ENCODE peak calls at places on chromosomes 1 and 21, in nine cellular contexts. H, B, Q, W, G, J, V, C and F are unnamed samples.

GRCh38 chr1:242008788-242009500 is 10.0 kb upstream of the MAP1LC3C start:
- DNase-seq in H (no peak), W (no peak), V (no peak), C (no peak), B (no peak), J (peak; percentile 75), Q (peak; percentile 44), G (no peak), F (no peak)

GRCh38 chr1:152109231-152109997 is 5.8 kb downstream of the TCHH start:
- DNase-seq in J (no peak), V (no peak), W (no peak), G (no peak), H (peak; percentile 1), B (no peak), Q (no peak), C (peak; percentile 26), F (no peak)

GRCh38 chr1:247111259-247111635 is 7.1 kb upstream of the ZNF669 start:
- DNase-seq in C (peak; percentile 21), Q (no peak), V (no peak), H (no peak), J (no peak), B (no peak), W (peak; percentile 50), G (no peak), F (peak; percentile 84)

GRCh38 chr1:61053712-61054608 is 28.4 kb upstream of the NFIA start:
- DNase-seq in V (peak; percentile 74), C (no peak), B (no peak), H (no peak), Q (peak; percentile 73), J (no peak), G (no peak), W (peak; percentile 35), F (peak; percentile 51)

GRCh38 chr1:53949023-53949611 is 3.0 kb downstream of the LRRC42 start:
- DNase-seq in C (peak; percentile 66), B (no peak), G (no peak), W (peak; percentile 66), J (peak; percentile 58), V (no peak), Q (no peak), H (peak; percentile 51), F (no peak)

GRCh38 chr1:228378453-228379164 is 28.0 kb downstream of the TRIM11 start:
- DNase-seq in J (peak; percentile 57), V (peak; percentile 73), G (peak; percentile 43), B (no peak), Q (peak; percentile 93), H (peak; percentile 70), W (peak; percentile 88), C (peak; percentile 63), F (peak; percentile 88)

GRCh38 chr1:40477680-40478057 is 579 bp downstream of the ZFP69 start:
- DNase-seq in H (peak; percentile 43), V (no peak), B (no peak), Q (no peak), C (peak; percentile 40), J (peak; percentile 28), W (peak; percentile 30), G (peak; percentile 1), F (no peak)

GRCh38 chr1:243487649-243488227 is 231.9 kb downstream of the SDCCAG8 start:
- DNase-seq in Q (no peak), B (no peak), C (no peak), J (no peak), G (no peak), V (no peak), H (no peak), W (no peak), F (no peak)

GRCh38 chr1:20291621-20292020 is 946 bp downstream of the VWA5B1 start:
- DNase-seq in H (no peak), C (no peak), B (no peak), J (no peak), Q (no peak), W (peak; percentile 16), V (no peak), G (no peak), F (no peak)

GRCh38 chr21:29737188-29737587 is 202.6 kb downstream of the GRIK1 start:
- DNase-seq in Q (no peak), H (no peak), V (no peak), J (no peak), G (no peak), C (no peak), W (no peak), B (no peak), F (no peak)

GRCh38 chr1:186925881-186926676 is 97.3 kb downstream of the PLA2G4A start:
- DNase-seq in J (peak; percentile 23), G (no peak), H (no peak), W (no peak), C (no peak), V (no peak), Q (no peak), B (peak; percentile 10), F (no peak)

GRCh38 chr1:32928285-32928684 is 27.1 kb upstream of the TMEM54 start:
- DNase-seq in B (no peak), C (no peak), G (no peak), Q (no peak), H (no peak), J (no peak), W (no peak), V (no peak), F (no peak)

GRCh38 chr1:10835423-10836421 is 39.3 kb upstream of the CASZ1 start:
- DNase-seq in H (peak; percentile 30), G (no peak), B (no peak), V (peak; percentile 64), J (peak; percentile 14), Q (no peak), W (peak; percentile 85), C (peak; percentile 29), F (peak; percentile 83)

GRCh38 chr1:72140222-72140621 is 142.1 kb downstream of the NEGR1 start:
- DNase-seq in Q (no peak), J (peak; percentile 1), H (no peak), W (no peak), B (no peak), V (no peak), C (peak; percentile 20), G (no peak), F (no peak)

GRCh38 chr1:228366062-228366850 is 40.4 kb downstream of the TRIM11 start:
- DNase-seq in Q (peak; percentile 37), W (no peak), C (no peak), B (no peak), G (no peak), V (no peak), J (no peak), H (no peak), F (peak; percentile 62)

GRCh38 chr1:51966559-51966958 is 23.9 kb downstream of the RAB3B start:
- DNase-seq in Q (no peak), H (no peak), G (no peak), C (no peak), W (no peak), B (no peak), V (no peak), J (no peak), F (no peak)

GRCh38 chr1:151703813-151704212 is 12.8 kb downstream of the CELF3 start:
- DNase-seq in B (no peak), W (no peak), Q (no peak), G (no peak), J (no peak), V (no peak), C (no peak), H (no peak), F (no peak)

GRCh38 chr1:23470282-23471070 is 13.5 kb downstream of the ASAP3 start:
- DNase-seq in Q (peak; percentile 81), C (peak; percentile 66), B (no peak), V (peak; percentile 64), W (no peak), H (peak; percentile 66), J (peak; percentile 98), G (no peak), F (peak; percentile 49)

GRCh38 chr1:178688244-178688643 is 36.8 kb upstream of the RALGPS2 start:
- DNase-seq in Q (no peak), G (no peak), B (no peak), W (no peak), J (peak; percentile 86), V (no peak), C (no peak), H (no peak), F (no peak)

GRCh38 chr1:212234431-212235298 is 50.5 kb upstream of the PPP2R5A start:
- DNase-seq in B (peak; percentile 70), W (peak; percentile 73), H (peak; percentile 95), Q (peak; percentile 73), G (no peak), J (peak; percentile 97), V (no peak), C (peak; percentile 91), F (no peak)

GRCh38 chr1:97903626-97904025 is 17.2 kb downstream of the DPYD start:
- DNase-seq in H (peak; percentile 57), W (no peak), J (peak; percentile 56), G (no peak), Q (no peak), B (no peak), C (no peak), V (no peak), F (no peak)

GRCh38 chr1:179141592-179142244 is 59.8 kb downstream of the TOR3A start:
- DNase-seq in W (no peak), G (no peak), J (peak; percentile 90), C (peak; percentile 86), B (peak; percentile 1), H (peak; percentile 85), Q (no peak), V (no peak), F (no peak)